ENCODE peak calls at places on chromosomes 13 and 19, in seven cellular contexts. S is GM12878, U is H1, E is SK-N-SH, X is HCT116, B is K562, Y is HepG2. O is an unnamed sample.

GRCh38 chr19:46932346-46932745 is 71.5 kb downstream of the ARHGAP35 start:
- DNase-seq in U (no peak), E (no peak), B (no peak), Y (no peak), S (no peak), X (no peak), O (no peak)

GRCh38 chr13:30738526-30738925 is 3.2 kb downstream of the ALOX5AP start:
- DNase-seq in X (no peak), E (no peak), Y (no peak), B (no peak), S (no peak), U (no peak), O (no peak)

GRCh38 chr19:8244442-8244841 is 35.3 kb downstream of the CERS4 start:
- DNase-seq in Y (no peak), U (no peak), X (no peak), S (no peak), B (no peak), E (no peak), O (no peak)

GRCh38 chr19:38076337-38076736 is 147.7 kb downstream of the DPF1 start:
- DNase-seq in S (no peak), B (no peak), X (no peak), E (no peak), Y (no peak), U (no peak), O (no peak)

GRCh38 chr13:30872685-30873443 is 33.2 kb upstream of the MEDAG start:
- DNase-seq in X (no peak), B (no peak), U (no peak), S (no peak), Y (peak; percentile 26), E (peak; percentile 55), O (no peak)

GRCh38 chr13:83297591-83298305 is 584.5 kb downstream of the SLITRK1 start:
- DNase-seq in E (no peak), B (no peak), U (no peak), X (no peak), S (no peak), Y (no peak), O (no peak)

GRCh38 chr13:79775830-79776229 is 294.9 kb downstream of the NDFIP2 start:
- DNase-seq in X (peak; percentile 7), U (no peak), B (peak; percentile 2), S (no peak), E (no peak), Y (peak; percentile 38), O (peak; percentile 12)

GRCh38 chr13:21528616-21529015 is 69.5 kb upstream of the ZDHHC20 start:
- DNase-seq in Y (no peak), U (no peak), E (no peak), S (no peak), B (no peak), X (no peak), O (no peak)

GRCh38 chr19:50639121-50640112 is at the start of gene SYT3:
- DNase-seq in B (peak; percentile 79), Y (no peak), U (peak; percentile 80), E (peak; percentile 95), S (no peak), X (no peak), O (no peak)

GRCh38 chr13:50125556-50126377 is 110.5 kb downstream of the KCNRG start:
- DNase-seq in Y (peak; percentile 80), E (peak; percentile 92), U (peak; percentile 78), X (peak; percentile 39), B (peak; percentile 81), S (no peak), O (no peak)

GRCh38 chr19:30719189-30719990 is 347.2 kb downstream of the ZNF536 start:
- DNase-seq in Y (no peak), X (no peak), U (peak; percentile 70), B (peak; percentile 3), E (peak; percentile 90), S (no peak), O (no peak)

GRCh38 chr19:27740396-27740795 is 1472.6 kb downstream of the UQCRFS1 start:
- DNase-seq in E (no peak), B (no peak), X (no peak), Y (no peak), S (no peak), U (no peak), O (no peak)

GRCh38 chr13:107376393-107377085 is 808.6 kb upstream of the ARGLU1 start:
- DNase-seq in E (peak; percentile 22), S (no peak), U (no peak), Y (no peak), X (no peak), B (no peak), O (no peak)
- TF ChIP-seq SIN3A in E (no peak), S (no peak), U (no peak), Y (no peak), X (no peak), B (no peak), O (no peak)

GRCh38 chr19:18274303-18274775 is at the start of gene IQCN:
- DNase-seq in E (no peak), B (no peak), S (no peak), U (no peak), X (no peak), Y (peak; percentile 62), O (no peak)

GRCh38 chr19:18278521-18279265 is 2.7 kb downstream of the JUND start:
- DNase-seq in U (no peak), X (no peak), Y (no peak), B (peak; percentile 49), E (no peak), S (no peak), O (no peak)

GRCh38 chr19:18273566-18274302 is 518 bp downstream of the IQCN start:
- DNase-seq in Y (no peak), X (no peak), S (no peak), B (no peak), E (no peak), U (no peak), O (no peak)

GRCh38 chr19:18271433-18271841 is 2.8 kb downstream of the IQCN start:
- DNase-seq in E (no peak), X (no peak), U (no peak), B (no peak), S (no peak), Y (no peak), O (no peak)

DNA sequence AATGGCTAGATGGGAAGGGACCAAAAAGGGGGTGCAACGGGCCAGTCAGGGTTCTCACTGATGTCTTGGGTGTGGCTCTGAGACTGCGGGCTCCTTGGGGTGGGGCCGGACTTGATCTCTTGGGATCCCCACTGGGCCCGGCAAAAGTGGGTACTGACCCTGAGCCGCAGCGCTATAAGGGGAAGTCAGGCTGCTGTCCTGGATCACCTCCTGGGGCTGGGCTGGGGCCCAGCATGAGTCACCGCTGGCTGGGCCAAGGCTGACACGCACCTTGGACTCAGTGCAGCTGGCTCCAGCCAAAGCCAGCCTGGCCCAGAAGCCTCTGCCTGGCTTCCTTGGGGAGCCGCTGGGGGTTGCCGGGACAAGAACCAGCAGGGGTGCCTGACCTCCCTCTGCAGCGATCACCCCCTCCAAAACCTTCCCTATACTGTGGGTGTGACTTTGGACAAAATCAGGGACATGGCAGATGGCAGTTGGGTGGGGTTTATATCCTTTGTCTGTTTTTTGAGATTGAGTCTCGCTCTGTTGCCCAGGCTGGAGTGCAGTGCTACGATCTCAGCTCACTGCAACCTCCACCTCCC is 614 bp upstream of the IQCN start:
- DNase-seq in E (no peak), U (no peak), X (no peak), Y (peak; percentile 82), B (peak; percentile 87), S (no peak), O (no peak)
- TF ChIP-seq CTCF in E (no peak), U (no peak), X (no peak), Y (peak; percentile 42), B (no peak), S (no peak), O (no peak)

DNA sequence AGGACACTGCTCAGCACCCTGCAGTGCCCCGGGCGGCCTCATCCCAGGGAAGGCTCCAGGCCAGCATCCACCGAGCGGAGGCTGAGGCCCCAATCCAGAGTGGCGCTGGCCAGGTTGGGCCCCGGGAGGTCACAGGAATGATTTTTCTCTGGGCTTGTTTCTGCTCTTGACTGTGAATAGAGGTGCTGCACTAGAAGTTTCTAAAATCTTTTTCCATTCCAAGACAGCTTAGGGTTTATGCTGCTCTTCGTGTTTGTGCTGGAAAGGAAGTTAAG is 15.1 kb downstream of the KDM4B start:
- DNase-seq in S (no peak), Y (no peak), B (no peak), U (no peak), X (no peak), E (no peak), O (no peak)
- TF ChIP-seq SIN3A in S (no peak), Y (no peak), B (no peak), U (no peak), X (no peak), E (no peak), O (no peak)

DNA sequence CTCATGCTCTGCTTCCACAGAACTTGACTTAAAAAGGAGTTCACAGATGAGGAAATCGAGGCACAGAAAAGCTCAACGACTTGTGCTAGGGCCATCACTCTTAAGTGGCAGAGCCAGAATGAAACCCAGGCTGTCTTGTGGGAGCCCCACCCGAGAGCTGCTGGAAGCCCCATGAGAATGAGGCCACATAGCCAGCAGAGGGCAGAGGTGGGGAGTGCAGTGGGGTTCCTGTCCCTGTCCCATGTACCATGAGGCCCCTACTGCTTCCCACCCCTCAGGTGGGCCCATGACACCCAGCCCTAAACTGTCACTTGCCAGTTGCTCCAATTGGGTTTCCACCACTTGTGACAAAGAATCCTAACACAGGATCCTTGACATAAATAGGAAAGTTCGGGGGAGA is 175.9 kb downstream of the IRS2 start:
- DNase-seq in S (no peak), U (peak; percentile 59), B (peak; percentile 13), X (peak; percentile 3), E (peak; percentile 11), Y (no peak), O (no peak)
- TF ChIP-seq CTCF in S (peak; percentile 26), U (peak; percentile 68), B (peak; percentile 33), X (peak; percentile 50), E (peak; percentile 42), Y (peak; percentile 48), O (peak; percentile 34)

DNA sequence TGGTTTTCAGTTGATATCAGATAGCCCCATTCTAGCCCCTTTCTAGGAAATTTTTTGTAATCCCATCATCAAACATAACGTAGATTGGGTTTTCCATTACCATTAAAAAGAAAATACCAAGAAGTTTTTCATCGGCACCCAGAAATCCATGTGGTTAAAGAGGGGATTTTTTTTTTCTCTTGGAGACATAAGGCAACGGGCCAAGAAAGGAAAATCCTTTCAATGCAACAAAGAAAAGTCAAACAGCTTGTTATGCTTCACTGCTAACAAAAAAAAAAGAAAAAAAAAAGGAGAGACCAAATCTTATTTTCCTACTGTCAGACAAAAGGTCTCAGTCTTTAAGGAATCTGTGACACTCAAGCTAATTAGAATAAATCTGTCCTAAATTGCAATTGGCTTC is 177.8 kb upstream of the MIR17HG start:
- DNase-seq in S (no peak), X (no peak), Y (no peak), U (no peak), E (no peak), B (no peak), O (no peak)
- TF ChIP-seq SIN3A in S (no peak), X (no peak), Y (no peak), U (no peak), E (no peak), B (no peak), O (no peak)

GRCh38 chr19:17347877-17348276 is 10.5 kb downstream of the GTPBP3 start:
- DNase-seq in S (no peak), U (no peak), Y (no peak), X (no peak), B (no peak), E (no peak), O (no peak)
- TF ChIP-seq CTCF in S (no peak), U (no peak), Y (no peak), X (no peak), B (no peak), E (no peak), O (no peak)